ENCODE peak calls at places on chromosomes 13 and 19, in nine cellular contexts. One of them, this sample, is unnamed.

GRCh38 chr19:17490411-17490810 is 20.1 kb downstream of the SLC27A1 start:
- DNase-seq in adrenal gland: no peak
- DNase-seq in stimulated activated CD4-positive, alpha-beta T cell treated with anti-CD3 and anti-CD28 coated beads, TNF-alpha, amount 100 ng/mL, for 24 hours: no peak
- DNase-seq in HTR-8/SVneo: no peak
- DNase-seq in NCI-H1105 treated with DMSO at 0.1 percent for 48 hours: no peak
- DNase-seq in AG04449: no peak
- DNase-seq in kidney: no peak
- DNase-seq in iPS DF 6.9: no peak
- DNase-seq in cardiac fibroblast: no peak
- DNase-seq in this sample: no peak

GRCh38 chr19:8585057-8585893 is 8.0 kb upstream of the MYO1F start:
- DNase-seq in kidney: no peak
- DNase-seq in AG04449: no peak
- DNase-seq in HTR-8/SVneo: no peak
- DNase-seq in adrenal gland: no peak
- DNase-seq in cardiac fibroblast: no peak
- DNase-seq in stimulated activated CD4-positive, alpha-beta T cell treated with anti-CD3 and anti-CD28 coated beads, TNF-alpha, amount 100 ng/mL, for 24 hours: no peak
- DNase-seq in iPS DF 6.9: no peak
- DNase-seq in NCI-H1105 treated with DMSO at 0.1 percent for 48 hours: peak
- DNase-seq in this sample: no peak

GRCh38 chr13:21231426-21231945 is 55.0 kb downstream of the MRPL57 start:
- DNase-seq in NCI-H1105 treated with DMSO at 0.1 percent for 48 hours: no peak
- DNase-seq in AG04449: no peak
- DNase-seq in adrenal gland: no peak
- DNase-seq in stimulated activated CD4-positive, alpha-beta T cell treated with anti-CD3 and anti-CD28 coated beads, TNF-alpha, amount 100 ng/mL, for 24 hours: no peak
- DNase-seq in kidney: no peak
- DNase-seq in HTR-8/SVneo: no peak
- DNase-seq in cardiac fibroblast: no peak
- DNase-seq in iPS DF 6.9: no peak
- DNase-seq in this sample: no peak

GRCh38 chr13:107339209-107339608 is 771.3 kb upstream of the ARGLU1 start:
- DNase-seq in cardiac fibroblast: no peak
- DNase-seq in AG04449: no peak
- DNase-seq in adrenal gland: no peak
- DNase-seq in stimulated activated CD4-positive, alpha-beta T cell treated with anti-CD3 and anti-CD28 coated beads, TNF-alpha, amount 100 ng/mL, for 24 hours: no peak
- DNase-seq in NCI-H1105 treated with DMSO at 0.1 percent for 48 hours: no peak
- DNase-seq in iPS DF 6.9: no peak
- DNase-seq in HTR-8/SVneo: peak
- DNase-seq in kidney: no peak
- DNase-seq in this sample: no peak

GRCh38 chr13:75762066-75762937 is 126.2 kb downstream of the LMO7 start:
- DNase-seq in stimulated activated CD4-positive, alpha-beta T cell treated with anti-CD3 and anti-CD28 coated beads, TNF-alpha, amount 100 ng/mL, for 24 hours: no peak
- DNase-seq in cardiac fibroblast: no peak
- DNase-seq in NCI-H1105 treated with DMSO at 0.1 percent for 48 hours: no peak
- DNase-seq in AG04449: no peak
- DNase-seq in HTR-8/SVneo: no peak
- DNase-seq in kidney: no peak
- DNase-seq in adrenal gland: no peak
- DNase-seq in iPS DF 6.9: no peak
- DNase-seq in this sample: peak

GRCh38 chr19:45598267-45599011 is 3.6 kb downstream of the GPR4 start:
- DNase-seq in kidney: no peak
- DNase-seq in iPS DF 6.9: no peak
- DNase-seq in adrenal gland: no peak
- DNase-seq in AG04449: no peak
- DNase-seq in HTR-8/SVneo: no peak
- DNase-seq in NCI-H1105 treated with DMSO at 0.1 percent for 48 hours: no peak
- DNase-seq in cardiac fibroblast: no peak
- DNase-seq in stimulated activated CD4-positive, alpha-beta T cell treated with anti-CD3 and anti-CD28 coated beads, TNF-alpha, amount 100 ng/mL, for 24 hours: no peak
- DNase-seq in this sample: no peak

GRCh38 chr19:38079926-38080380 is 144.1 kb downstream of the DPF1 start:
- DNase-seq in adrenal gland: no peak
- DNase-seq in AG04449: peak
- DNase-seq in iPS DF 6.9: no peak
- DNase-seq in kidney: no peak
- DNase-seq in stimulated activated CD4-positive, alpha-beta T cell treated with anti-CD3 and anti-CD28 coated beads, TNF-alpha, amount 100 ng/mL, for 24 hours: no peak
- DNase-seq in HTR-8/SVneo: peak
- DNase-seq in cardiac fibroblast: peak
- DNase-seq in NCI-H1105 treated with DMSO at 0.1 percent for 48 hours: peak
- DNase-seq in this sample: peak

GRCh38 chr13:49651775-49652690 is 23.7 kb downstream of the ARL11 start:
- DNase-seq in AG04449: no peak
- DNase-seq in kidney: no peak
- DNase-seq in adrenal gland: no peak
- DNase-seq in NCI-H1105 treated with DMSO at 0.1 percent for 48 hours: no peak
- DNase-seq in stimulated activated CD4-positive, alpha-beta T cell treated with anti-CD3 and anti-CD28 coated beads, TNF-alpha, amount 100 ng/mL, for 24 hours: no peak
- DNase-seq in iPS DF 6.9: no peak
- DNase-seq in cardiac fibroblast: no peak
- DNase-seq in HTR-8/SVneo: no peak
- DNase-seq in this sample: no peak

GRCh38 chr19:17406039-17406886 is 833 bp upstream of the BST2 start:
- DNase-seq in adrenal gland: no peak
- DNase-seq in cardiac fibroblast: no peak
- DNase-seq in stimulated activated CD4-positive, alpha-beta T cell treated with anti-CD3 and anti-CD28 coated beads, TNF-alpha, amount 100 ng/mL, for 24 hours: no peak
- DNase-seq in NCI-H1105 treated with DMSO at 0.1 percent for 48 hours: no peak
- DNase-seq in iPS DF 6.9: no peak
- DNase-seq in HTR-8/SVneo: no peak
- DNase-seq in kidney: no peak
- DNase-seq in AG04449: no peak
- DNase-seq in this sample: no peak

GRCh38 chr19:10815969-10816635 is 19.9 kb downstream of the TMED1 start:
- DNase-seq in stimulated activated CD4-positive, alpha-beta T cell treated with anti-CD3 and anti-CD28 coated beads, TNF-alpha, amount 100 ng/mL, for 24 hours: no peak
- DNase-seq in adrenal gland: no peak
- DNase-seq in NCI-H1105 treated with DMSO at 0.1 percent for 48 hours: no peak
- DNase-seq in iPS DF 6.9: no peak
- DNase-seq in kidney: no peak
- DNase-seq in AG04449: no peak
- DNase-seq in HTR-8/SVneo: no peak
- DNase-seq in cardiac fibroblast: no peak
- DNase-seq in this sample: no peak

GRCh38 chr13:66665991-66666390 is 564.1 kb downstream of the PCDH9 start:
- DNase-seq in HTR-8/SVneo: no peak
- DNase-seq in AG04449: peak
- DNase-seq in NCI-H1105 treated with DMSO at 0.1 percent for 48 hours: peak
- DNase-seq in cardiac fibroblast: peak
- DNase-seq in kidney: peak
- DNase-seq in stimulated activated CD4-positive, alpha-beta T cell treated with anti-CD3 and anti-CD28 coated beads, TNF-alpha, amount 100 ng/mL, for 24 hours: no peak
- DNase-seq in adrenal gland: peak
- DNase-seq in iPS DF 6.9: peak
- DNase-seq in this sample: no peak

GRCh38 chr19:16442386-16443276 is 29.1 kb downstream of the EPS15L1 start:
- DNase-seq in stimulated activated CD4-positive, alpha-beta T cell treated with anti-CD3 and anti-CD28 coated beads, TNF-alpha, amount 100 ng/mL, for 24 hours: no peak
- DNase-seq in iPS DF 6.9: no peak
- DNase-seq in kidney: no peak
- DNase-seq in NCI-H1105 treated with DMSO at 0.1 percent for 48 hours: peak
- DNase-seq in adrenal gland: no peak
- DNase-seq in AG04449: no peak
- DNase-seq in HTR-8/SVneo: no peak
- DNase-seq in cardiac fibroblast: no peak
- DNase-seq in this sample: peak

GRCh38 chr19:42352216-42352892 is 26.9 kb downstream of the MEGF8 start:
- DNase-seq in cardiac fibroblast: peak
- DNase-seq in stimulated activated CD4-positive, alpha-beta T cell treated with anti-CD3 and anti-CD28 coated beads, TNF-alpha, amount 100 ng/mL, for 24 hours: no peak
- DNase-seq in AG04449: no peak
- DNase-seq in kidney: no peak
- DNase-seq in HTR-8/SVneo: no peak
- DNase-seq in adrenal gland: no peak
- DNase-seq in iPS DF 6.9: no peak
- DNase-seq in NCI-H1105 treated with DMSO at 0.1 percent for 48 hours: peak
- DNase-seq in this sample: no peak

GRCh38 chr13:21008026-21008425 is 53.4 kb downstream of the LATS2 start:
- DNase-seq in cardiac fibroblast: no peak
- DNase-seq in AG04449: no peak
- DNase-seq in adrenal gland: no peak
- DNase-seq in iPS DF 6.9: no peak
- DNase-seq in NCI-H1105 treated with DMSO at 0.1 percent for 48 hours: no peak
- DNase-seq in HTR-8/SVneo: no peak
- DNase-seq in stimulated activated CD4-positive, alpha-beta T cell treated with anti-CD3 and anti-CD28 coated beads, TNF-alpha, amount 100 ng/mL, for 24 hours: no peak
- DNase-seq in kidney: no peak
- DNase-seq in this sample: no peak

GRCh38 chr19:2438178-2438577 is 10.8 kb upstream of the TIMM13 start:
- DNase-seq in cardiac fibroblast: no peak
- DNase-seq in adrenal gland: no peak
- DNase-seq in HTR-8/SVneo: no peak
- DNase-seq in iPS DF 6.9: no peak
- DNase-seq in kidney: no peak
- DNase-seq in AG04449: no peak
- DNase-seq in stimulated activated CD4-positive, alpha-beta T cell treated with anti-CD3 and anti-CD28 coated beads, TNF-alpha, amount 100 ng/mL, for 24 hours: no peak
- DNase-seq in NCI-H1105 treated with DMSO at 0.1 percent for 48 hours: no peak
- DNase-seq in this sample: no peak

GRCh38 chr19:45418812-45419211 is 4.9 kb downstream of the ERCC1 start:
- DNase-seq in adrenal gland: no peak
- DNase-seq in kidney: no peak
- DNase-seq in NCI-H1105 treated with DMSO at 0.1 percent for 48 hours: no peak
- DNase-seq in cardiac fibroblast: no peak
- DNase-seq in iPS DF 6.9: no peak
- DNase-seq in AG04449: no peak
- DNase-seq in stimulated activated CD4-positive, alpha-beta T cell treated with anti-CD3 and anti-CD28 coated beads, TNF-alpha, amount 100 ng/mL, for 24 hours: no peak
- DNase-seq in HTR-8/SVneo: no peak
- DNase-seq in this sample: no peak

GRCh38 chr19:16268676-16269319 is 55.8 kb upstream of the KLF2 start:
- DNase-seq in stimulated activated CD4-positive, alpha-beta T cell treated with anti-CD3 and anti-CD28 coated beads, TNF-alpha, amount 100 ng/mL, for 24 hours: peak
- DNase-seq in cardiac fibroblast: no peak
- DNase-seq in iPS DF 6.9: no peak
- DNase-seq in NCI-H1105 treated with DMSO at 0.1 percent for 48 hours: no peak
- DNase-seq in kidney: peak
- DNase-seq in HTR-8/SVneo: no peak
- DNase-seq in adrenal gland: no peak
- DNase-seq in AG04449: no peak
- DNase-seq in this sample: no peak

GRCh38 chr13:85729296-85729695 is 69.9 kb downstream of the SLITRK6 start:
- DNase-seq in cardiac fibroblast: peak
- DNase-seq in HTR-8/SVneo: no peak
- DNase-seq in stimulated activated CD4-positive, alpha-beta T cell treated with anti-CD3 and anti-CD28 coated beads, TNF-alpha, amount 100 ng/mL, for 24 hours: no peak
- DNase-seq in kidney: no peak
- DNase-seq in adrenal gland: no peak
- DNase-seq in iPS DF 6.9: no peak
- DNase-seq in AG04449: no peak
- DNase-seq in NCI-H1105 treated with DMSO at 0.1 percent for 48 hours: no peak
- DNase-seq in this sample: no peak

GRCh38 chr13:34671136-34671535 is 270.9 kb upstream of the NBEA start:
- DNase-seq in iPS DF 6.9: no peak
- DNase-seq in AG04449: no peak
- DNase-seq in NCI-H1105 treated with DMSO at 0.1 percent for 48 hours: peak
- DNase-seq in HTR-8/SVneo: no peak
- DNase-seq in stimulated activated CD4-positive, alpha-beta T cell treated with anti-CD3 and anti-CD28 coated beads, TNF-alpha, amount 100 ng/mL, for 24 hours: no peak
- DNase-seq in kidney: no peak
- DNase-seq in cardiac fibroblast: no peak
- DNase-seq in adrenal gland: peak
- DNase-seq in this sample: no peak

GRCh38 chr19:40741527-40742390 is 8.5 kb downstream of the ACTMAP start:
- DNase-seq in iPS DF 6.9: no peak
- DNase-seq in cardiac fibroblast: no peak
- DNase-seq in AG04449: no peak
- DNase-seq in stimulated activated CD4-positive, alpha-beta T cell treated with anti-CD3 and anti-CD28 coated beads, TNF-alpha, amount 100 ng/mL, for 24 hours: no peak
- DNase-seq in adrenal gland: no peak
- DNase-seq in NCI-H1105 treated with DMSO at 0.1 percent for 48 hours: no peak
- DNase-seq in kidney: no peak
- DNase-seq in HTR-8/SVneo: no peak
- DNase-seq in this sample: no peak

GRCh38 chr13:30149248-30149647 is 158.1 kb downstream of the KATNAL1 start:
- DNase-seq in HTR-8/SVneo: no peak
- DNase-seq in iPS DF 6.9: no peak
- DNase-seq in stimulated activated CD4-positive, alpha-beta T cell treated with anti-CD3 and anti-CD28 coated beads, TNF-alpha, amount 100 ng/mL, for 24 hours: no peak
- DNase-seq in kidney: no peak
- DNase-seq in AG04449: no peak
- DNase-seq in NCI-H1105 treated with DMSO at 0.1 percent for 48 hours: no peak
- DNase-seq in adrenal gland: no peak
- DNase-seq in cardiac fibroblast: no peak
- DNase-seq in this sample: no peak

GRCh38 chr19:30621326-30621920 is 249.2 kb downstream of the ZNF536 start:
- DNase-seq in iPS DF 6.9: no peak
- DNase-seq in stimulated activated CD4-positive, alpha-beta T cell treated with anti-CD3 and anti-CD28 coated beads, TNF-alpha, amount 100 ng/mL, for 24 hours: no peak
- DNase-seq in NCI-H1105 treated with DMSO at 0.1 percent for 48 hours: no peak
- DNase-seq in AG04449: no peak
- DNase-seq in kidney: no peak
- DNase-seq in adrenal gland: no peak
- DNase-seq in cardiac fibroblast: no peak
- DNase-seq in HTR-8/SVneo: no peak
- DNase-seq in this sample: no peak